ENCODE peak calls at places on chromosomes 1 and 21, in five cellular contexts. J is BJ, Y is lower lobe of right lung, W is brain microvascular endothelial cell, M is uterus. N is an unnamed sample.

GRCh38 chr21:41187537-41188025 is 19.6 kb downstream of the BACE2 start:
- DNase-seq in J (no peak), Y (no peak), W (no peak), M (no peak), N (no peak)

GRCh38 chr1:204506091-204506968 is 9.9 kb upstream of the MDM4 start:
- DNase-seq in J (peak), Y (peak), W (peak), M (peak), N (peak)

GRCh38 chr1:93588206-93588605 is 93.4 kb downstream of the BCAR3 start:
- DNase-seq in J (no peak), Y (no peak), W (peak), M (no peak), N (no peak)

GRCh38 chr1:2862441-2863148 is 61.1 kb upstream of the TTC34 start:
- DNase-seq in J (no peak), Y (peak), W (no peak), M (no peak), N (no peak)

GRCh38 chr1:107750364-107750959 is 214.5 kb downstream of the VAV3 start:
- DNase-seq in J (peak), Y (peak), W (peak), M (peak), N (peak)

GRCh38 chr1:20358761-20359263 is 68.1 kb downstream of the VWA5B1 start:
- DNase-seq in J (no peak), Y (peak), W (no peak), M (no peak), N (peak)

GRCh38 chr1:219067350-219067712 is 106.3 kb upstream of the LYPLAL1 start:
- DNase-seq in J (no peak), Y (no peak), W (no peak), M (no peak), N (no peak)

GRCh38 chr1:51942281-51942680 is 48.2 kb downstream of the RAB3B start:
- DNase-seq in J (no peak), Y (no peak), W (no peak), M (no peak), N (no peak)

GRCh38 chr1:97740891-97741290 is 179.9 kb downstream of the DPYD start:
- DNase-seq in J (no peak), Y (no peak), W (no peak), M (no peak), N (no peak)

GRCh38 chr21:45403825-45404725 is 890 bp upstream of the COL18A1 start:
- DNase-seq in J (no peak), Y (peak), W (no peak), M (peak), N (peak)

GRCh38 chr21:46118871-46119564 is 21.1 kb downstream of the COL6A2 start:
- DNase-seq in J (no peak), Y (peak), W (no peak), M (peak), N (no peak)

GRCh38 chr1:222095606-222096475 is 354.0 kb upstream of the DUSP10 start:
- DNase-seq in J (no peak), Y (no peak), W (no peak), M (no peak), N (no peak)

GRCh38 chr1:198823626-198824025 is 184.8 kb downstream of the PTPRC start:
- DNase-seq in J (no peak), Y (no peak), W (no peak), M (no peak), N (no peak)

GRCh38 chr1:48003741-48004503 is 6.7 kb upstream of the TRABD2B start:
- DNase-seq in J (no peak), Y (no peak), W (no peak), M (no peak), N (no peak)

GRCh38 chr1:33435096-33435820 is 4.4 kb upstream of the PHC2 start:
- DNase-seq in J (no peak), Y (no peak), W (peak), M (no peak), N (peak)

GRCh38 chr1:67883069-67883468 is 49.8 kb upstream of the GNG12 start:
- DNase-seq in J (no peak), Y (no peak), W (peak), M (no peak), N (peak)

GRCh38 chr1:199178646-199179045 is 539.8 kb downstream of the PTPRC start:
- DNase-seq in J (no peak), Y (no peak), W (no peak), M (no peak), N (no peak)

GRCh38 chr1:66168467-66168887 is 365.5 kb upstream of the SGIP1 start:
- DNase-seq in J (peak), Y (no peak), W (no peak), M (no peak), N (peak)

GRCh38 chr1:233655433-233655844 is 41.5 kb downstream of the KCNK1 start:
- DNase-seq in J (no peak), Y (no peak), W (no peak), M (no peak), N (no peak)

GRCh38 chr21:35609263-35609662 is 451.1 kb downstream of the SETD4 start:
- DNase-seq in J (no peak), Y (no peak), W (no peak), M (no peak), N (no peak)

GRCh38 chr1:6016191-6016865 is 24.1 kb upstream of the NPHP4 start:
- DNase-seq in J (no peak), Y (no peak), W (peak), M (no peak), N (no peak)

GRCh38 chr1:223230161-223230881 is 87.3 kb upstream of the TLR5 start:
- DNase-seq in J (peak), Y (no peak), W (peak), M (no peak), N (peak)

GRCh38 chr1:1677718-1678580 is 14.6 kb downstream of the SLC35E2B start:
- DNase-seq in J (no peak), Y (peak), W (no peak), M (no peak), N (no peak)

GRCh38 chr21:36471254-36471723 is 8.6 kb downstream of the CLDN14 start:
- DNase-seq in J (no peak), Y (no peak), W (peak), M (no peak), N (no peak)

GRCh38 chr1:44862829-44863406 is 19.9 kb upstream of the PTCH2 start:
- DNase-seq in J (no peak), Y (no peak), W (peak), M (no peak), N (no peak)

GRCh38 chr1:58823481-58824010 is 39.7 kb upstream of the JUN start:
- DNase-seq in J (peak), Y (no peak), W (peak), M (peak), N (peak)

GRCh38 chr1:179313004-179313403 is 19.4 kb downstream of the SOAT1 start:
- DNase-seq in J (no peak), Y (no peak), W (no peak), M (no peak), N (no peak)

GRCh38 chr21:37974081-37974480 is 57.8 kb upstream of the KCNJ6 start:
- DNase-seq in J (no peak), Y (no peak), W (no peak), M (no peak), N (no peak)

GRCh38 chr1:58941471-58942289 is 157.8 kb upstream of the JUN start:
- DNase-seq in J (no peak), Y (no peak), W (no peak), M (no peak), N (no peak)

GRCh38 chr21:43292866-43293142 is 124.0 kb downstream of the CRYAA start:
- DNase-seq in J (no peak), Y (no peak), W (no peak), M (no peak), N (no peak)

GRCh38 chr1:111733183-111733995 is 5.8 kb downstream of the INKA2 start:
- DNase-seq in J (no peak), Y (peak), W (peak), M (peak), N (peak)

GRCh38 chr1:226097866-226098625 is 35.5 kb downstream of the H3-3A start:
- DNase-seq in J (no peak), Y (no peak), W (peak), M (no peak), N (peak)

GRCh38 chr1:244302889-244303609 is 148.7 kb downstream of the ADSS2 start:
- DNase-seq in J (no peak), Y (peak), W (peak), M (no peak), N (peak)

GRCh38 chr1:24120965-24121364 is 9.0 kb upstream of the MYOM3 start:
- DNase-seq in J (no peak), Y (no peak), W (no peak), M (no peak), N (no peak)

GRCh38 chr1:24119489-24119858 is 7.5 kb upstream of the MYOM3 start:
- DNase-seq in J (no peak), Y (peak), W (no peak), M (no peak), N (no peak)

GRCh38 chr1:24121406-24121805 is 9.5 kb upstream of the MYOM3 start:
- DNase-seq in J (no peak), Y (peak), W (no peak), M (no peak), N (no peak)

GRCh38 chr1:24118410-24119242 is 6.7 kb upstream of the MYOM3 start:
- DNase-seq in J (no peak), Y (peak), W (no peak), M (no peak), N (no peak)

GRCh38 chr1:24119859-24120756 is 8.2 kb upstream of the MYOM3 start:
- DNase-seq in J (no peak), Y (peak), W (no peak), M (no peak), N (no peak)
- H3K4me3 ChIP-seq in J (no peak), Y (no peak), W (no peak), M (no peak), N (no peak)

GRCh38 chr1:203031467-203031866 is 5.2 kb downstream of the PPFIA4 start:
- DNase-seq in J (no peak), Y (no peak), W (no peak), M (no peak), N (peak)
- TF ChIP-seq CTCF in J (peak), Y (no peak), W (peak), M (no peak), N (peak)

GRCh38 chr1:207453710-207454045 is 450 bp upstream of the CR2 start:
- DNase-seq in J (no peak), Y (no peak), W (no peak), M (no peak), N (no peak)
- H3K4me3 ChIP-seq in J (no peak), Y (peak), W (no peak), M (no peak), N (no peak)

GRCh38 chr1:18322353-18323032 is 158.2 kb upstream of the KLHDC7A start:
- DNase-seq in J (no peak), Y (no peak), W (no peak), M (no peak), N (no peak)
- TF ChIP-seq CTCF in J (no peak), Y (no peak), W (peak), M (no peak), N (no peak)

GRCh38 chr1:23088027-23088426 is 68.8 kb downstream of the KDM1A start:
- DNase-seq in J (no peak), Y (no peak), W (no peak), M (no peak), N (no peak)

GRCh38 chr1:23084880-23085279 is 65.6 kb downstream of the KDM1A start:
- DNase-seq in J (no peak), Y (no peak), W (no peak), M (no peak), N (no peak)

GRCh38 chr1:23092447-23092846 is 73.2 kb downstream of the KDM1A start:
- DNase-seq in J (no peak), Y (no peak), W (no peak), M (no peak), N (no peak)

DNA sequence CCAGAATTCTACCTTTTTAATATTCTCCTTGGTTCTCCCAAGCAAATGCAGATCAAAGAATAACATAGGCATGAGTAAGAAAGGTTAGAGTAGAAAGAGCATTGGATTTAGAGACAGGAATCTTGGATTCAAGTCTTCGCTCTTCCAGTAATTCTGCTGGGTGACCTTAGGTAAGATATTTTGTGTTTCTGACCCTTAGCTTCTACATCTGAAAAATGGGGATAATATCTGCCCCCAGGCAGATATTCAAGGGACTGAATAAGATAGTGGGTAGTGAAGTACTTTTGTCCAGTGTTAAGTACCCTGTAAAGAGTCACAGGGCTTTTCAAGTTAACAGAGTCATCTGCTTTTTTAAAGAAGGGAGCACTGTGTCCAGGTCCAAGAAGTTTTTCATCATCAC is 70.8 kb downstream of the KDM1A start:
- DNase-seq in J (no peak), Y (no peak), W (no peak), M (no peak), N (no peak)
- H3K4me3 ChIP-seq in J (no peak), Y (no peak), W (no peak), M (no peak), N (no peak)

GRCh38 chr21:30829659-30830058 is at the start of gene KRTAP7-1:
- DNase-seq in J (no peak), Y (no peak), W (no peak), M (no peak), N (no peak)

DNA sequence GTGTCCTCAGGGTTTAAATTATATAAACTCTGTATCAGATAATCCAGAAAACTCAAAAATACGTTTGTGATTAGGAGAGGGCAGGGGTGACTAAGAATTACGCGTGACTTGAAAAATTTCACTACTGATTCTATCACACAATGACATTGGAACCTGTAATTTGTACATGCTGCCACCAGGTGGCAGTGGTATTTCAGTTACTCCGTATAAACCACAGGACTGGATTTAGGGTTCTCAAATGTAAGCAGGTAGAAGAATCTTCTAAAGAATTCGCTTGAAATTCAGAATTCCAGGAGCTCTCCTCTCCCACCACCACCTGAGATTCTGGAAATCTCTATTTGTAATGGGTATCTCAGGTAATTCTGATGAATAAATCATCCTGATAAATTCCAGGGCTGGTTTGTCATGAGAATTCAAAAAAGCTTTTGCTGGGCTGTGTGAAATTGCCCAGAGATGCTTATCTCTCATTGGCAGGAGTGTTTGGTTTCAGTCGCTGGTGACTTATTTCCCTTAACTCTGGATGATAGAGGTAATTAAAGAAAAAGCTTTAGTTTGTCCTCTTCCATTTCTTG is 1.7 kb upstream of the KRTAP7-1 start:
- DNase-seq in J (no peak), Y (no peak), W (peak), M (no peak), N (peak)
- TF ChIP-seq CTCF in J (peak), Y (peak), W (peak), M (no peak), N (peak)

GRCh38 chr1:30875197-30875596 is 33.4 kb downstream of the SDC3 start:
- DNase-seq in J (no peak), Y (no peak), W (no peak), M (no peak), N (no peak)
- H3K4me3 ChIP-seq in J (no peak), Y (no peak), W (no peak), M (no peak), N (no peak)

N was measured in foreskin fibroblast.